ENCODE peak calls at places on chromosomes 13 and 19, in four cellular contexts. N is GM10248; X is stimulated activated CD8-positive, alpha-beta memory T cell treated with anti-CD3 and anti-CD28 coated beads, Interleukin-7, amount 100 ng/mL, for 1 hour; Q is cardiac septum. B is an unnamed sample.

GRCh38 chr13:41577437-41577836 is 120.1 kb downstream of the RGCC start:
- DNase-seq in N (no peak), Q (no peak), X (no peak), B (no peak)

GRCh38 chr19:39099341-39099740 is 15.2 kb downstream of the ACP7 start:
- DNase-seq in Q (no peak), X (no peak), N (no peak), B (no peak)

GRCh38 chr19:14061751-14062557 is at the start of gene PALM3:
- DNase-seq in Q (no peak), N (no peak), X (no peak), B (no peak)

GRCh38 chr19:29946645-29947044 is 4.6 kb downstream of the URI1 start:
- DNase-seq in X (no peak), Q (no peak), N (no peak), B (no peak)

GRCh38 chr19:56155124-56155687 is 14.1 kb downstream of the ZNF444 start:
- DNase-seq in Q (no peak), N (no peak), X (no peak), B (no peak)

GRCh38 chr19:5128932-5129389 is 160.0 kb downstream of the KDM4B start:
- DNase-seq in N (no peak), X (no peak), Q (no peak), B (no peak)

GRCh38 chr13:24208314-24208713 is 47.8 kb downstream of the SPATA13 start:
- DNase-seq in Q (no peak), X (no peak), N (no peak), B (no peak)

GRCh38 chr19:28710278-28710677 is 502.7 kb downstream of the UQCRFS1 start:
- DNase-seq in X (no peak), Q (no peak), N (no peak), B (peak)

GRCh38 chr19:49654581-49654980 is 11.1 kb downstream of the IRF3 start:
- DNase-seq in X (no peak), N (no peak), Q (no peak), B (no peak)

B was measured in NCI-H345.